ENCODE peak calls at places on chromosomes 7 and 10, in eight cellular contexts. D, O, V, L, I, F, Z and A are unnamed samples.
A peak's percentile ranks its signal among the peaks of the same experiment; 100 is the strongest.

GRCh38 chr7:156752371-156753297 is 112.1 kb downstream of the RNF32 start:
- DNase-seq in I (no peak), V (no peak), F (no peak), O (no peak), Z (no peak), L (no peak), D (peak; percentile 83), A (no peak)

GRCh38 chr7:22578048-22578770 is 78.2 kb upstream of the STEAP1B start:
- DNase-seq in V (peak; percentile 91), Z (no peak), D (peak; percentile 85), I (no peak), O (no peak), L (no peak), F (no peak), A (peak; percentile 94)

GRCh38 chr7:76338298-76339084 is 20.3 kb downstream of the YWHAG start:
- DNase-seq in I (no peak), O (no peak), Z (no peak), L (no peak), F (no peak), D (no peak), V (no peak), A (peak; percentile 43)

GRCh38 chr10:132464256-132465192 is 67.5 kb downstream of the PWWP2B start:
- DNase-seq in L (no peak), V (no peak), I (peak; percentile 94), O (no peak), Z (no peak), F (peak; percentile 2), D (no peak), A (peak; percentile 39)

GRCh38 chr10:92957223-92958010 is 103.2 kb upstream of the CYP26C1 start:
- DNase-seq in I (no peak), V (no peak), Z (no peak), O (no peak), D (no peak), L (no peak), F (no peak), A (no peak)

GRCh38 chr7:55770778-55771177 is 91.8 kb downstream of the SEPTIN14 start:
- DNase-seq in F (no peak), V (no peak), O (no peak), I (no peak), L (no peak), Z (no peak), D (no peak), A (no peak)

GRCh38 chr7:36583318-36583717 is 141.0 kb downstream of the AOAH start:
- DNase-seq in I (no peak), V (peak; percentile 15), L (no peak), Z (peak; percentile 11), O (no peak), F (no peak), D (peak; percentile 46), A (no peak)

GRCh38 chr7:16564909-16565426 is 38.3 kb downstream of the LRRC72 start:
- DNase-seq in L (peak; percentile 64), I (no peak), Z (peak; percentile 52), D (peak; percentile 55), F (no peak), V (peak; percentile 71), O (peak; percentile 46), A (peak; percentile 40)

GRCh38 chr10:64635906-64636305 is 1114.7 kb downstream of the REEP3 start:
- DNase-seq in L (no peak), F (no peak), V (no peak), Z (no peak), I (no peak), D (no peak), O (no peak), A (no peak)

DNA sequence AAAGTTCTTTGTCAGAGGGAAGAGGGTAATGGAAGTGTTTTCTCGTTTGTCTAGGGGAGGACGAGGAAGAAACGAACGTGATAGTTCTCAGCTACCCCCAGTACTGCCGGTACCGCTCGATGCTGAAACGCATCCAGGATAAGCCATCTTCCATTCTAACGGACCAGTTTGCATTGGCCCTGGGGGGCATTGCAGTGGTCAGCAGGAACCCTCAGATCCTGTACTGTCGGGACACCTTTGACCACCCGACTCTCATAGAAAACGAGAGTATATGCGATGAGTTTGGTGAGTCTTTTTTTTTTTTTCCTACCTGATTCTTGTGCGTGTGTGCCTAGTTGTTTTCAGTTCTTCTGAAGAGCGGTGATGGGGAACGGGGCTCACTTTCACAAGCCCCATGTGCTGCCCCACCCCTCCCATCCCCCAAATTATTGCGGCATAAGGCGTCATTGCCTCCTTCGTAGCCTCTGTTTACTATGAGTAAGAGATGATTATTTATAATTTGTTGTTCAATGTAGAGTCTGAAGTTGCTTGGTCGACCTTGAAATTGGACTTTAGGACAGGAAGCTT is 98.6 kb downstream of the ARID5B start:
- DNase-seq in I (no peak), D (no peak), F (no peak), O (no peak), V (no peak), L (no peak), Z (no peak), A (no peak)
- H3K4me3 ChIP-seq in I (no peak overlapping the region), D (no peak overlapping the region), F (no peak overlapping the region), O (no peak overlapping the region), V (no peak overlapping the region), L (no peak overlapping the region), Z (no peak overlapping the region), A (no peak overlapping the region)

DNA sequence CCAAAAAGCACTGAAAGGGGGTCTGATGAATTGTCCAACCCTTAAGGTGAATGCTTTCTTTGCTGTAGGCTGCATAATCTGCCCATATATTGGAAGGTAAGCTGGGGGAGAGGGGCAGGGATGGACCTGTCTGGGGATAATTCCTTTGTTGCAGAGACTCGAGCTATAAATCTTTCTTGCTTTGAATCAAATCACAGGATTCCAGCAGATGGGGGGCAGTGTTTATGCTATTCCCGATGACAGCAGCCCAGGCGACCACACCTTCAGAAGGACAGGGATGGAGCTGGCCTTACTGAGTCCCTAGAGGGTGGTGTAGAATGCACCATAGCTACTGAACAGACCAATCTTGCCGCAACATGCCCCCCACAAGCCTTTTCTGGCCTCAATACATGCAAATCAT is 2.5 kb downstream of the PODXL start:
- DNase-seq in I (no peak), O (peak; percentile 48), Z (no peak), D (no peak), L (no peak), V (no peak), F (no peak), A (no peak)
- H3K4me3 ChIP-seq in I (no peak overlapping the region), O (peak overlapping the region; percentile 86), Z (no peak overlapping the region), D (no peak overlapping the region), L (no peak overlapping the region), V (no peak overlapping the region), F (no peak overlapping the region), A (peak overlapping the region; percentile 9)

GRCh38 chr10:102280397-102281015 is 35.2 kb downstream of the GBF1 start:
- DNase-seq in Z (no peak), L (peak; percentile 41), F (peak; percentile 46), D (peak; percentile 21), V (peak; percentile 42), I (no peak), O (no peak), A (no peak)
- H3K4me3 ChIP-seq in Z (no peak overlapping the region), L (peak overlapping the region; percentile 1), F (peak overlapping the region; percentile 9), D (no peak overlapping the region), V (no peak overlapping the region), I (no peak overlapping the region), O (no peak overlapping the region), A (peak overlapping the region; percentile 16)

GRCh38 chr10:21830037-21830436 is 173.5 kb downstream of the DNAJC1 start:
- DNase-seq in D (no peak), L (no peak), V (no peak), I (no peak), Z (no peak), O (no peak), F (no peak), A (no peak)
- H3K4me3 ChIP-seq in D (no peak overlapping the region), L (no peak overlapping the region), V (no peak overlapping the region), I (no peak overlapping the region), Z (no peak overlapping the region), O (no peak overlapping the region), F (no peak overlapping the region), A (no peak overlapping the region)

GRCh38 chr7:2112261-2113203 is 120.2 kb downstream of the MAD1L1 start:
- DNase-seq in I (no peak), V (no peak), D (no peak), O (no peak), Z (no peak), F (no peak), L (no peak), A (no peak)

GRCh38 chr7:2111568-2111967 is 121.2 kb downstream of the MAD1L1 start:
- DNase-seq in F (no peak), V (no peak), L (no peak), Z (no peak), O (no peak), I (no peak), D (no peak), A (no peak)

GRCh38 chr7:2109936-2110585 is 122.7 kb downstream of the MAD1L1 start:
- DNase-seq in D (peak; percentile 96), I (no peak), V (peak; percentile 94), L (peak; percentile 93), O (no peak), F (peak; percentile 40), Z (peak; percentile 64), A (peak; percentile 80)

GRCh38 chr7:2109251-2109935 is 123.4 kb downstream of the MAD1L1 start:
- DNase-seq in O (no peak), L (peak; percentile 42), Z (no peak), V (no peak), I (no peak), D (peak; percentile 40), F (no peak), A (no peak)

DNA sequence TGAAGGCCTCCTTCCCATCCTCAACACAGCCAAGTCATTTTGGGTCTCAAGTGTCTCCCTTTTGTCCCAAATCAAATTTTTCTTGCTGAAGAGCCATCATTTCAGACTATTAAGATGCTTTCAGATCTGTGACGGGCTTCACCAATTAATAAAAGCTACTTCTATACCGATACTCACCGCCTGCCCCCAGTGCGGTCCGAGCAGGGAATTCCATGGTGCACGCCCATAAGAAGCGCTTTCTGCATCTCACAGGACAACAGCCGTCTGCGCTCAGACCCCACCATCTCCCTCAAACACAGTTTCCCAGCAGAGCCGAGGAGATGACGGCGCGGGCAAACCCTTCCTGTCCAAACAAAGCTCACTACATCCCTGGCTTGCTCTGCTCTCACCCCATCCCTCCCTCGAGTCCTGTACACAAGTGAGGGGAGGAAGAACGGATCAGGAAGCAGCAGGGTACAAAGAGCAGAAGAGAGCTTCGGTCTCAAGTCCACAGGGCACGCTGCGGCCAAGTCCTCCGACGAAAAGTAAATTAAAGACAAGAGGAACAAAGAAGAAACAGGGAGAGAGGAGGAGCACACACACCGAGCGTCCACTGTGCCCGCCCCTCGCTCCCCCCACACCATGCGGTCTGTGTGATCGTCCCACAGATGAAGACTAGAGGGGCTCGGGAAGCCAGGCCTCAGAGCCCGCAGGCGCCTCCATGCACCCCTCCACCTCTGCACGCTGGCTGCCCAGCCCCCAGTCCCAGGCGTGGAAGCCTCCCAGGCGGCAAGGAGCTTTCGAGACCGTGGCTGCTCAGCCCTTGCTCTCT is 122.0 kb downstream of the MAD1L1 start:
- DNase-seq in L (no peak), I (no peak), O (no peak), D (peak; percentile 23), Z (no peak), F (no peak), V (no peak), A (no peak)
- H3K4me3 ChIP-seq in L (no peak overlapping the region), I (no peak overlapping the region), O (no peak overlapping the region), D (no peak overlapping the region), Z (no peak overlapping the region), F (no peak overlapping the region), V (no peak overlapping the region), A (no peak overlapping the region)

DNA sequence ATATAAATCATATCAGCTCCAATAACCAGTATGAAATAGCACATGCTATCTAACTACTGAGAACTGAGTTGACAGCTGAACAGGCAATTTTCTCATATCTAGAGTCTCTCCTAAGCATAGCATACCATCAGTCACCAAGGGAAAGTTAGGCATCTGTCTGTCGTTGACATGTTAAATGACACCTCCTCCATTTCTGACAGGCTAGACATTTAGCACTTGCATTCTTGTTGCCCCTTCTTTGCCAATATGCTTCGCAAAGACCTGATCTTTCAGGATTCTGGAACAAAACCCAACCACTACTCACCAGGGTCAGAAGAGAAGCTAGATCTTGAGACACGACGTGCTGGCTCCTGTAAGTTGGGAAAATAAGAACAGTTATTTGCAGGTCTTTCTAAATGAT is 10.0 kb downstream of the MKI67 start:
- DNase-seq in O (no peak), D (no peak), F (no peak), V (no peak), Z (no peak), I (no peak), L (no peak), A (no peak)
- H3K4me3 ChIP-seq in O (no peak overlapping the region), D (no peak overlapping the region), F (no peak overlapping the region), V (no peak overlapping the region), Z (no peak overlapping the region), I (no peak overlapping the region), L (no peak overlapping the region), A (no peak overlapping the region)